ENCODE peak calls at places on chromosomes 13 and 19, in five cellular contexts. One of them, this sample, is unnamed.

GRCh38 chr19:43132696-43133095 is 50.2 kb upstream of the PSG2 start:
- DNase-seq in IMR-90: peak; percentile 59
- DNase-seq in transverse colon: no peak
- DNase-seq in hepatocyte: no peak
- DNase-seq in foreskin fibroblast: no peak
- DNase-seq in this sample: no peak

GRCh38 chr19:19580417-19580816 is 38.1 kb downstream of the PBX4 start:
- DNase-seq in IMR-90: no peak
- DNase-seq in transverse colon: no peak
- DNase-seq in hepatocyte: no peak
- DNase-seq in foreskin fibroblast: no peak
- DNase-seq in this sample: no peak

GRCh38 chr13:23617551-23618014 is 47.4 kb downstream of the TNFRSF19 start:
- DNase-seq in IMR-90: peak; percentile 65
- DNase-seq in transverse colon: no peak
- DNase-seq in hepatocyte: no peak
- DNase-seq in foreskin fibroblast: peak; percentile 40
- DNase-seq in this sample: no peak

GRCh38 chr13:114339779-114340534 is 25.7 kb downstream of the CHAMP1 start:
- DNase-seq in IMR-90: peak; percentile 30
- DNase-seq in transverse colon: peak; percentile 59
- DNase-seq in hepatocyte: no peak
- DNase-seq in foreskin fibroblast: peak; percentile 55
- DNase-seq in this sample: no peak

GRCh38 chr19:38020331-38020730 is 113.3 kb downstream of the SIPA1L3 start:
- DNase-seq in IMR-90: no peak
- DNase-seq in transverse colon: no peak
- DNase-seq in hepatocyte: no peak
- DNase-seq in foreskin fibroblast: no peak
- DNase-seq in this sample: no peak

GRCh38 chr13:111609631-111610030 is 289.2 kb downstream of the TEX29 start:
- DNase-seq in IMR-90: no peak
- DNase-seq in transverse colon: no peak
- DNase-seq in hepatocyte: no peak
- DNase-seq in foreskin fibroblast: no peak
- DNase-seq in this sample: no peak

GRCh38 chr19:41792513-41793413 is 3.6 kb upstream of the CEACAM3 start:
- DNase-seq in IMR-90: peak; percentile 36
- DNase-seq in transverse colon: peak; percentile 63
- DNase-seq in hepatocyte: peak; percentile 51
- DNase-seq in foreskin fibroblast: peak; percentile 23
- DNase-seq in this sample: no peak

GRCh38 chr19:28980236-28980868 is 232.6 kb downstream of the UQCRFS1 start:
- DNase-seq in IMR-90: peak; percentile 68
- DNase-seq in transverse colon: no peak
- DNase-seq in hepatocyte: no peak
- DNase-seq in foreskin fibroblast: peak; percentile 18
- DNase-seq in this sample: no peak

GRCh38 chr13:39418424-39418823 is 184.6 kb downstream of the LHFPL6 start:
- DNase-seq in IMR-90: no peak
- DNase-seq in transverse colon: no peak
- DNase-seq in hepatocyte: no peak
- DNase-seq in foreskin fibroblast: no peak
- DNase-seq in this sample: no peak

GRCh38 chr19:47742636-47743035 is 2.7 kb upstream of the NOP53 start:
- DNase-seq in IMR-90: no peak
- DNase-seq in transverse colon: no peak
- DNase-seq in hepatocyte: no peak
- DNase-seq in foreskin fibroblast: peak; percentile 31
- DNase-seq in this sample: no peak

GRCh38 chr13:46523972-46524737 is 28.8 kb upstream of the LRCH1 start:
- DNase-seq in IMR-90: no peak
- DNase-seq in transverse colon: no peak
- DNase-seq in hepatocyte: no peak
- DNase-seq in foreskin fibroblast: peak; percentile 41
- DNase-seq in this sample: no peak

GRCh38 chr13:98848736-98849135 is 96.3 kb upstream of the SLC15A1 start:
- DNase-seq in IMR-90: peak; percentile 68
- DNase-seq in transverse colon: no peak
- DNase-seq in hepatocyte: no peak
- DNase-seq in foreskin fibroblast: no peak
- DNase-seq in this sample: no peak

GRCh38 chr13:69198706-69199105 is 908.9 kb upstream of the ATXN8OS start:
- DNase-seq in IMR-90: no peak
- DNase-seq in transverse colon: no peak
- DNase-seq in hepatocyte: no peak
- DNase-seq in foreskin fibroblast: no peak
- DNase-seq in this sample: no peak

GRCh38 chr13:21619633-21620220 is 15.8 kb upstream of the MICU2 start:
- DNase-seq in IMR-90: peak; percentile 17
- DNase-seq in transverse colon: no peak
- DNase-seq in hepatocyte: no peak
- DNase-seq in foreskin fibroblast: no peak
- DNase-seq in this sample: no peak

GRCh38 chr19:9916719-9917118 is 19.6 kb downstream of the OLFM2 start:
- DNase-seq in IMR-90: no peak
- DNase-seq in transverse colon: no peak
- DNase-seq in hepatocyte: no peak
- DNase-seq in foreskin fibroblast: no peak
- DNase-seq in this sample: no peak

GRCh38 chr19:29524912-29525870 is 603 bp upstream of the VSTM2B start:
- DNase-seq in IMR-90: no peak
- DNase-seq in transverse colon: no peak
- DNase-seq in hepatocyte: no peak
- DNase-seq in foreskin fibroblast: no peak
- DNase-seq in this sample: no peak

GRCh38 chr13:42525035-42525504 is 48.9 kb upstream of the TNFSF11 start:
- DNase-seq in IMR-90: no peak
- DNase-seq in transverse colon: no peak
- DNase-seq in hepatocyte: peak; percentile 47
- DNase-seq in foreskin fibroblast: no peak
- DNase-seq in this sample: no peak

GRCh38 chr13:97344250-97345175 is 89.5 kb upstream of the RAP2A start:
- DNase-seq in IMR-90: peak; percentile 61
- DNase-seq in transverse colon: peak; percentile 63
- DNase-seq in hepatocyte: peak; percentile 67
- DNase-seq in foreskin fibroblast: peak; percentile 49
- DNase-seq in this sample: no peak

GRCh38 chr13:88979465-88980180 is 1308.5 kb downstream of the SLITRK5 start:
- DNase-seq in IMR-90: no peak
- DNase-seq in transverse colon: no peak
- DNase-seq in hepatocyte: peak; percentile 9
- DNase-seq in foreskin fibroblast: no peak
- DNase-seq in this sample: no peak

GRCh38 chr19:42188665-42189064 is 28.8 kb downstream of the DEDD2 start:
- DNase-seq in IMR-90: no peak
- DNase-seq in transverse colon: no peak
- DNase-seq in hepatocyte: no peak
- DNase-seq in foreskin fibroblast: no peak
- DNase-seq in this sample: no peak

GRCh38 chr13:99722931-99723330 is 221.7 kb downstream of the TM9SF2 start:
- DNase-seq in IMR-90: no peak
- DNase-seq in transverse colon: no peak
- DNase-seq in hepatocyte: no peak
- DNase-seq in foreskin fibroblast: no peak
- DNase-seq in this sample: no peak

GRCh38 chr13:46751811-46752635 is 44.9 kb downstream of the ESD start:
- DNase-seq in IMR-90: peak; percentile 45
- DNase-seq in transverse colon: no peak
- DNase-seq in hepatocyte: no peak
- DNase-seq in foreskin fibroblast: no peak
- DNase-seq in this sample: no peak

GRCh38 chr19:37218592-37218935 is 550 bp downstream of the ZNF383 start:
- DNase-seq in IMR-90: peak; percentile 39
- DNase-seq in transverse colon: no peak
- DNase-seq in hepatocyte: no peak
- DNase-seq in foreskin fibroblast: peak; percentile 9
- DNase-seq in this sample: no peak

GRCh38 chr19:54325194-54325621 is 12.2 kb upstream of the LILRA5 start:
- DNase-seq in IMR-90: peak; percentile 8
- DNase-seq in transverse colon: no peak
- DNase-seq in hepatocyte: peak; percentile 42
- DNase-seq in foreskin fibroblast: peak; percentile 6
- DNase-seq in this sample: no peak

GRCh38 chr19:53308339-53308811 is 25.2 kb upstream of the ZNF845 start:
- DNase-seq in IMR-90: no peak
- DNase-seq in transverse colon: no peak
- DNase-seq in hepatocyte: peak; percentile 55
- DNase-seq in foreskin fibroblast: peak; percentile 9
- DNase-seq in this sample: no peak

GRCh38 chr19:47027586-47028371 is 8.1 kb downstream of the NPAS1 start:
- DNase-seq in IMR-90: no peak
- DNase-seq in transverse colon: no peak
- DNase-seq in hepatocyte: peak; percentile 3
- DNase-seq in foreskin fibroblast: no peak
- DNase-seq in this sample: no peak

GRCh38 chr19:41305923-41306322 is 4.0 kb upstream of the CCDC97 start:
- DNase-seq in IMR-90: no peak
- DNase-seq in transverse colon: no peak
- DNase-seq in hepatocyte: no peak
- DNase-seq in foreskin fibroblast: no peak
- DNase-seq in this sample: no peak

GRCh38 chr19:40755248-40755624 is 4.2 kb downstream of the SNRPA start:
- DNase-seq in IMR-90: no peak
- DNase-seq in transverse colon: no peak
- DNase-seq in hepatocyte: no peak
- DNase-seq in foreskin fibroblast: no peak
- DNase-seq in this sample: no peak

GRCh38 chr19:29380581-29380980 is 145.2 kb upstream of the VSTM2B start:
- DNase-seq in IMR-90: no peak
- DNase-seq in transverse colon: no peak
- DNase-seq in hepatocyte: no peak
- DNase-seq in foreskin fibroblast: no peak
- DNase-seq in this sample: no peak

GRCh38 chr19:51166846-51167490 is 24.9 kb downstream of the SIGLEC7 start:
- DNase-seq in IMR-90: no peak
- DNase-seq in transverse colon: peak; percentile 29
- DNase-seq in hepatocyte: no peak
- DNase-seq in foreskin fibroblast: no peak
- DNase-seq in this sample: no peak

GRCh38 chr13:28429685-28430290 is 65.1 kb downstream of the FLT1 start:
- DNase-seq in IMR-90: peak; percentile 60
- DNase-seq in transverse colon: peak; percentile 18
- DNase-seq in hepatocyte: no peak
- DNase-seq in foreskin fibroblast: no peak
- DNase-seq in this sample: no peak

GRCh38 chr13:24068472-24068871 is 92.0 kb upstream of the SPATA13 start:
- DNase-seq in IMR-90: no peak
- DNase-seq in transverse colon: no peak
- DNase-seq in hepatocyte: no peak
- DNase-seq in foreskin fibroblast: no peak
- DNase-seq in this sample: no peak

GRCh38 chr13:79883216-79883615 is 402.3 kb downstream of the NDFIP2 start:
- DNase-seq in IMR-90: no peak
- DNase-seq in transverse colon: no peak
- DNase-seq in hepatocyte: no peak
- DNase-seq in foreskin fibroblast: no peak
- DNase-seq in this sample: no peak

GRCh38 chr19:676343-677105 is at the start of gene FSTL3:
- DNase-seq in IMR-90: no peak
- DNase-seq in transverse colon: no peak
- DNase-seq in hepatocyte: peak; percentile 77
- DNase-seq in foreskin fibroblast: no peak
- DNase-seq in this sample: no peak

GRCh38 chr19:674282-675151 is 1.7 kb upstream of the FSTL3 start:
- DNase-seq in IMR-90: no peak
- DNase-seq in transverse colon: no peak
- DNase-seq in hepatocyte: peak; percentile 8
- DNase-seq in foreskin fibroblast: no peak
- DNase-seq in this sample: no peak

GRCh38 chr19:677601-678380 is 1.6 kb downstream of the FSTL3 start:
- DNase-seq in IMR-90: no peak
- DNase-seq in transverse colon: no peak
- DNase-seq in hepatocyte: peak; percentile 57
- DNase-seq in foreskin fibroblast: no peak
- DNase-seq in this sample: no peak

GRCh38 chr19:677201-677600 is 1.0 kb downstream of the FSTL3 start:
- DNase-seq in IMR-90: peak; percentile 79
- DNase-seq in transverse colon: peak; percentile 63
- DNase-seq in hepatocyte: peak; percentile 85
- DNase-seq in foreskin fibroblast: peak; percentile 82
- DNase-seq in this sample: no peak

DNA sequence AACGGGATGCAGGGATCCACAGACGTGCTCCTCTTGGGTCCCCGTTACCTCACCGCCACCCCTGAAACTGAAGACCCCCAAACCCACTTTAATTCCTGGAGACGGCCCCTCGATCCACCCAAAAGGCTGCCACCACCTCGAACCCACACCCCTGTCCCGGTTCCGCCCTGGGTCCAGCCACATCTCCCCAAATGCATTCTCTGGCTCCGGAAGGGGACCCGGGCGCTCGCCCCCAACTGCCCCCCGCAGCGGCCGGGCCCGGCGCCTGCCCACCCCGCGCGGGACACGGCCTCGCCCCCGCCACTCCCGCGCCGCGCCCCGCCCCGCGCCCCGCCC is 217 bp upstream of the FSTL3 start:
- DNase-seq in IMR-90: no peak
- DNase-seq in transverse colon: peak; percentile 48
- DNase-seq in hepatocyte: no peak
- DNase-seq in foreskin fibroblast: no peak
- DNase-seq in this sample: no peak
- H3K4me3 ChIP-seq in IMR-90: peak overlapping the region; percentile 81
- H3K4me3 ChIP-seq in transverse colon: peak overlapping the region; percentile 33
- H3K4me3 ChIP-seq in hepatocyte: no peak overlapping the region
- H3K4me3 ChIP-seq in foreskin fibroblast: peak overlapping the region; percentile 40
- H3K4me3 ChIP-seq in this sample: peak overlapping the region; percentile 71

DNA sequence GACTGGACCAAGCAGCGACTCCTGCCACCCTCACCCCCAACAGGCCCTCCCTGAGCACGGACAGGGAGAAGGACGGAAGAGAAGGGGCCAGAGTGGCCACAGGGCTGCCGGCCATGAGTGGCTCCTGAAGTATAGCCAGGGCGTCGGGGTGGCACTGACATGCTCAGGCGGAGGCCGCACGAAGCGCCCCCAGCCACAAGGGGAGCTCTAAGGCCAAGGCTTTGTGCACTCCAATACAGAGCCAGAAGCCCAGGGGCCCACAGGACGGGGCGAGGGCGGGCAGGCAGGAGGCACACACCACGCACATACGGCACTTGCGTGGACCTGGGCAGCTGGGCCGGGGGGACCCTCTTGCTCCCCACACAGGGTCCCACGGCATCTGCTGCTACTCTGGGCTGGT is 52.0 kb downstream of the KLF2 start:
- DNase-seq in IMR-90: no peak
- DNase-seq in transverse colon: no peak
- DNase-seq in hepatocyte: no peak
- DNase-seq in foreskin fibroblast: no peak
- DNase-seq in this sample: no peak
- TF ChIP-seq CTCF in IMR-90: peak; percentile 28
- TF ChIP-seq CTCF in transverse colon: peak; percentile 26
- TF ChIP-seq CTCF in hepatocyte: no peak
- TF ChIP-seq CTCF in foreskin fibroblast: peak; percentile 29
- TF ChIP-seq CTCF in this sample: no peak

GRCh38 chr19:13979686-13980085 is 26.4 kb downstream of the RFX1 start:
- DNase-seq in IMR-90: no peak
- DNase-seq in transverse colon: no peak
- DNase-seq in hepatocyte: no peak
- DNase-seq in foreskin fibroblast: no peak
- DNase-seq in this sample: no peak
- H3K4me3 ChIP-seq in IMR-90: no peak overlapping the region
- H3K4me3 ChIP-seq in transverse colon: no peak overlapping the region
- H3K4me3 ChIP-seq in hepatocyte: no peak overlapping the region
- H3K4me3 ChIP-seq in foreskin fibroblast: no peak overlapping the region
- H3K4me3 ChIP-seq in this sample: peak overlapping the region; percentile 65

GRCh38 chr13:50594276-50594970 is 249.1 kb downstream of the DLEU7 start:
- DNase-seq in IMR-90: no peak
- DNase-seq in transverse colon: peak; percentile 40
- DNase-seq in hepatocyte: no peak
- DNase-seq in foreskin fibroblast: no peak
- DNase-seq in this sample: no peak
- TF ChIP-seq CTCF in IMR-90: no peak
- TF ChIP-seq CTCF in transverse colon: no peak
- TF ChIP-seq CTCF in hepatocyte: no peak
- TF ChIP-seq CTCF in foreskin fibroblast: no peak
- TF ChIP-seq CTCF in this sample: no peak

This sample was measured in esophagus muscularis mucosa.